ENCODE peak calls at places on chromosomes 1 and 21, in ten cellular contexts. One of them, this sample, is unnamed.

GRCh38 chr1:22709891-22710687 is 550 bp upstream of the EPHB2 start:
- DNase-seq in adrenal gland: peak
- DNase-seq in fibroblast of pulmonary artery: peak
- DNase-seq in brain microvascular endothelial cell: peak
- DNase-seq in HFF-Myc: no peak
- DNase-seq in fibroblast of the aortic adventitia: peak
- DNase-seq in heart right ventricle: peak
- DNase-seq in AG10803: peak
- DNase-seq in lower leg skin: no peak
- DNase-seq in fibroblast of lung: peak
- DNase-seq in this sample: no peak

GRCh38 chr1:115379943-115380342 is 41.9 kb upstream of the NGF start:
- DNase-seq in fibroblast of lung: no peak
- DNase-seq in brain microvascular endothelial cell: no peak
- DNase-seq in lower leg skin: no peak
- DNase-seq in fibroblast of the aortic adventitia: no peak
- DNase-seq in heart right ventricle: no peak
- DNase-seq in AG10803: no peak
- DNase-seq in adrenal gland: no peak
- DNase-seq in fibroblast of pulmonary artery: no peak
- DNase-seq in HFF-Myc: no peak
- DNase-seq in this sample: no peak

GRCh38 chr21:35395728-35396127 is 346.6 kb upstream of the RUNX1 start:
- DNase-seq in AG10803: no peak
- DNase-seq in adrenal gland: no peak
- DNase-seq in lower leg skin: no peak
- DNase-seq in fibroblast of the aortic adventitia: peak
- DNase-seq in heart right ventricle: no peak
- DNase-seq in HFF-Myc: no peak
- DNase-seq in brain microvascular endothelial cell: no peak
- DNase-seq in fibroblast of pulmonary artery: peak
- DNase-seq in fibroblast of lung: no peak
- DNase-seq in this sample: no peak

GRCh38 chr1:28470146-28470545 is 35.7 kb upstream of the RCC1 start:
- DNase-seq in adrenal gland: no peak
- DNase-seq in fibroblast of lung: no peak
- DNase-seq in HFF-Myc: no peak
- DNase-seq in fibroblast of pulmonary artery: no peak
- DNase-seq in AG10803: no peak
- DNase-seq in lower leg skin: no peak
- DNase-seq in heart right ventricle: no peak
- DNase-seq in brain microvascular endothelial cell: no peak
- DNase-seq in fibroblast of the aortic adventitia: no peak
- DNase-seq in this sample: no peak

GRCh38 chr1:226365831-226366231 is 42.1 kb downstream of the PARP1 start:
- DNase-seq in fibroblast of lung: peak
- DNase-seq in AG10803: peak
- DNase-seq in fibroblast of the aortic adventitia: peak
- DNase-seq in HFF-Myc: no peak
- DNase-seq in lower leg skin: no peak
- DNase-seq in fibroblast of pulmonary artery: peak
- DNase-seq in adrenal gland: no peak
- DNase-seq in brain microvascular endothelial cell: peak
- DNase-seq in heart right ventricle: no peak
- DNase-seq in this sample: no peak

GRCh38 chr1:78005755-78006154 is 1.0 kb downstream of the DNAJB4 start:
- DNase-seq in fibroblast of the aortic adventitia: peak
- DNase-seq in adrenal gland: peak
- DNase-seq in AG10803: peak
- DNase-seq in lower leg skin: no peak
- DNase-seq in fibroblast of pulmonary artery: peak
- DNase-seq in fibroblast of lung: peak
- DNase-seq in brain microvascular endothelial cell: peak
- DNase-seq in HFF-Myc: peak
- DNase-seq in heart right ventricle: no peak
- DNase-seq in this sample: peak

GRCh38 chr1:30788580-30789387 is 31.2 kb upstream of the LAPTM5 start:
- DNase-seq in adrenal gland: peak
- DNase-seq in brain microvascular endothelial cell: no peak
- DNase-seq in fibroblast of lung: no peak
- DNase-seq in lower leg skin: no peak
- DNase-seq in heart right ventricle: no peak
- DNase-seq in HFF-Myc: no peak
- DNase-seq in fibroblast of pulmonary artery: peak
- DNase-seq in AG10803: no peak
- DNase-seq in fibroblast of the aortic adventitia: no peak
- DNase-seq in this sample: no peak

GRCh38 chr1:160996195-160996594 is 24.8 kb downstream of the F11R start:
- DNase-seq in adrenal gland: no peak
- DNase-seq in fibroblast of the aortic adventitia: peak
- DNase-seq in AG10803: peak
- DNase-seq in heart right ventricle: no peak
- DNase-seq in fibroblast of lung: no peak
- DNase-seq in brain microvascular endothelial cell: peak
- DNase-seq in fibroblast of pulmonary artery: peak
- DNase-seq in HFF-Myc: no peak
- DNase-seq in lower leg skin: no peak
- DNase-seq in this sample: no peak

GRCh38 chr1:43587001-43587400 is 56.3 kb downstream of the PTPRF start:
- DNase-seq in heart right ventricle: no peak
- DNase-seq in brain microvascular endothelial cell: no peak
- DNase-seq in HFF-Myc: no peak
- DNase-seq in adrenal gland: no peak
- DNase-seq in lower leg skin: no peak
- DNase-seq in fibroblast of the aortic adventitia: no peak
- DNase-seq in AG10803: no peak
- DNase-seq in fibroblast of pulmonary artery: no peak
- DNase-seq in fibroblast of lung: no peak
- DNase-seq in this sample: no peak

GRCh38 chr1:77900687-77901293 is 12.4 kb downstream of the NEXN start:
- DNase-seq in fibroblast of lung: peak
- DNase-seq in brain microvascular endothelial cell: peak
- DNase-seq in adrenal gland: no peak
- DNase-seq in lower leg skin: no peak
- DNase-seq in HFF-Myc: no peak
- DNase-seq in fibroblast of the aortic adventitia: peak
- DNase-seq in AG10803: peak
- DNase-seq in fibroblast of pulmonary artery: peak
- DNase-seq in heart right ventricle: no peak
- DNase-seq in this sample: peak

GRCh38 chr1:175572932-175573871 is 170.2 kb downstream of the TNR start:
- DNase-seq in HFF-Myc: no peak
- DNase-seq in adrenal gland: no peak
- DNase-seq in AG10803: no peak
- DNase-seq in fibroblast of lung: no peak
- DNase-seq in brain microvascular endothelial cell: no peak
- DNase-seq in fibroblast of pulmonary artery: no peak
- DNase-seq in fibroblast of the aortic adventitia: no peak
- DNase-seq in lower leg skin: no peak
- DNase-seq in heart right ventricle: no peak
- DNase-seq in this sample: no peak

GRCh38 chr1:7292033-7292681 is 478.9 kb upstream of the VAMP3 start:
- DNase-seq in AG10803: no peak
- DNase-seq in lower leg skin: no peak
- DNase-seq in brain microvascular endothelial cell: no peak
- DNase-seq in fibroblast of the aortic adventitia: peak
- DNase-seq in heart right ventricle: no peak
- DNase-seq in HFF-Myc: no peak
- DNase-seq in fibroblast of lung: no peak
- DNase-seq in adrenal gland: no peak
- DNase-seq in fibroblast of pulmonary artery: no peak
- DNase-seq in this sample: no peak

GRCh38 chr1:2311184-2312032 is 79.9 kb downstream of the MORN1 start:
- DNase-seq in fibroblast of pulmonary artery: peak
- DNase-seq in lower leg skin: no peak
- DNase-seq in heart right ventricle: peak
- DNase-seq in fibroblast of lung: peak
- DNase-seq in AG10803: peak
- DNase-seq in adrenal gland: no peak
- DNase-seq in fibroblast of the aortic adventitia: peak
- DNase-seq in HFF-Myc: no peak
- DNase-seq in brain microvascular endothelial cell: peak
- DNase-seq in this sample: no peak

GRCh38 chr1:208511242-208511860 is 267.2 kb upstream of the PLXNA2 start:
- DNase-seq in fibroblast of the aortic adventitia: no peak
- DNase-seq in brain microvascular endothelial cell: no peak
- DNase-seq in HFF-Myc: no peak
- DNase-seq in adrenal gland: no peak
- DNase-seq in fibroblast of lung: no peak
- DNase-seq in AG10803: no peak
- DNase-seq in heart right ventricle: no peak
- DNase-seq in lower leg skin: no peak
- DNase-seq in fibroblast of pulmonary artery: no peak
- DNase-seq in this sample: no peak

GRCh38 chr1:167374014-167374413 is 144.3 kb downstream of the CD247 start:
- DNase-seq in fibroblast of pulmonary artery: no peak
- DNase-seq in lower leg skin: peak
- DNase-seq in fibroblast of the aortic adventitia: no peak
- DNase-seq in adrenal gland: no peak
- DNase-seq in fibroblast of lung: no peak
- DNase-seq in brain microvascular endothelial cell: no peak
- DNase-seq in AG10803: no peak
- DNase-seq in HFF-Myc: no peak
- DNase-seq in heart right ventricle: no peak
- DNase-seq in this sample: no peak

GRCh38 chr1:200880212-200880611 is 7.4 kb downstream of the GPR25 start:
- DNase-seq in brain microvascular endothelial cell: no peak
- DNase-seq in fibroblast of pulmonary artery: no peak
- DNase-seq in lower leg skin: peak
- DNase-seq in fibroblast of the aortic adventitia: no peak
- DNase-seq in HFF-Myc: no peak
- DNase-seq in adrenal gland: peak
- DNase-seq in AG10803: no peak
- DNase-seq in heart right ventricle: no peak
- DNase-seq in fibroblast of lung: no peak
- DNase-seq in this sample: no peak

GRCh38 chr1:19074361-19074901 is 118.0 kb upstream of the IFFO2 start:
- DNase-seq in fibroblast of the aortic adventitia: no peak
- DNase-seq in heart right ventricle: no peak
- DNase-seq in fibroblast of pulmonary artery: no peak
- DNase-seq in HFF-Myc: no peak
- DNase-seq in brain microvascular endothelial cell: no peak
- DNase-seq in AG10803: no peak
- DNase-seq in adrenal gland: no peak
- DNase-seq in lower leg skin: no peak
- DNase-seq in fibroblast of lung: no peak
- DNase-seq in this sample: no peak

GRCh38 chr1:92820551-92820950 is 11.3 kb upstream of the RPL5 start:
- DNase-seq in adrenal gland: no peak
- DNase-seq in fibroblast of the aortic adventitia: no peak
- DNase-seq in fibroblast of lung: no peak
- DNase-seq in heart right ventricle: no peak
- DNase-seq in HFF-Myc: no peak
- DNase-seq in AG10803: no peak
- DNase-seq in fibroblast of pulmonary artery: no peak
- DNase-seq in brain microvascular endothelial cell: peak
- DNase-seq in lower leg skin: no peak
- DNase-seq in this sample: no peak

GRCh38 chr1:5620997-5621396 is 371.2 kb downstream of the NPHP4 start:
- DNase-seq in brain microvascular endothelial cell: no peak
- DNase-seq in AG10803: no peak
- DNase-seq in lower leg skin: no peak
- DNase-seq in heart right ventricle: no peak
- DNase-seq in fibroblast of lung: no peak
- DNase-seq in HFF-Myc: no peak
- DNase-seq in fibroblast of pulmonary artery: no peak
- DNase-seq in fibroblast of the aortic adventitia: no peak
- DNase-seq in adrenal gland: no peak
- DNase-seq in this sample: no peak

GRCh38 chr1:113982955-113983742 is 3.9 kb downstream of the OLFML3 start:
- DNase-seq in fibroblast of pulmonary artery: no peak
- DNase-seq in adrenal gland: no peak
- DNase-seq in brain microvascular endothelial cell: no peak
- DNase-seq in HFF-Myc: no peak
- DNase-seq in lower leg skin: no peak
- DNase-seq in heart right ventricle: no peak
- DNase-seq in fibroblast of the aortic adventitia: no peak
- DNase-seq in fibroblast of lung: no peak
- DNase-seq in AG10803: no peak
- DNase-seq in this sample: no peak
- H3K4me3 ChIP-seq in fibroblast of pulmonary artery: peak
- H3K4me3 ChIP-seq in adrenal gland: no peak
- H3K4me3 ChIP-seq in brain microvascular endothelial cell: no peak
- H3K4me3 ChIP-seq in HFF-Myc: peak
- H3K4me3 ChIP-seq in lower leg skin: no peak
- H3K4me3 ChIP-seq in heart right ventricle: peak
- H3K4me3 ChIP-seq in fibroblast of the aortic adventitia: peak
- H3K4me3 ChIP-seq in fibroblast of lung: peak
- H3K4me3 ChIP-seq in AG10803: peak
- H3K4me3 ChIP-seq in this sample: peak

GRCh38 chr1:76377247-76377646 is 302.7 kb downstream of the ST6GALNAC3 start:
- DNase-seq in fibroblast of pulmonary artery: no peak
- DNase-seq in AG10803: no peak
- DNase-seq in fibroblast of lung: no peak
- DNase-seq in fibroblast of the aortic adventitia: no peak
- DNase-seq in brain microvascular endothelial cell: no peak
- DNase-seq in lower leg skin: no peak
- DNase-seq in adrenal gland: no peak
- DNase-seq in HFF-Myc: no peak
- DNase-seq in heart right ventricle: no peak
- DNase-seq in this sample: no peak
- H3K4me3 ChIP-seq in fibroblast of pulmonary artery: no peak
- H3K4me3 ChIP-seq in AG10803: no peak
- H3K4me3 ChIP-seq in fibroblast of lung: no peak
- H3K4me3 ChIP-seq in fibroblast of the aortic adventitia: no peak
- H3K4me3 ChIP-seq in brain microvascular endothelial cell: no peak
- H3K4me3 ChIP-seq in lower leg skin: no peak
- H3K4me3 ChIP-seq in adrenal gland: no peak
- H3K4me3 ChIP-seq in HFF-Myc: no peak
- H3K4me3 ChIP-seq in heart right ventricle: no peak
- H3K4me3 ChIP-seq in this sample: no peak

DNA sequence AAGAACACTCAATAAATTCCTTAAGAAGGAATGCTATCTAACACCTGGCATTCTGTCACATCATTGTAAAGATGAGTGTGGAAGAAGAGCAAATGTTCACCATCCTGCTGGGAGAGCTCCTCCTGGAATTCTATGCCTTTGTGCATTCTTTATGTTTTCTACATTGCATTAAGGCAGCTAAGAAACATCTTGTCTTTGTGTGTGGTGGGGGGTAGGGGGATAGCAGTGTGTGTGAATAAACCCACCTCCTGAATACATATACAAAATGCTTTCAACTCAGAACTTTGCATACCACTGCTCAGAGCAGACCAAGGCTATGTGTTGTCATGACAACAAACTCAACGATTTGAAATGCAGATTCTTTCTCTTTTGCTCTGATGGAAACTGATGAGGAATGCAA is 193.6 kb upstream of the KAZN start:
- DNase-seq in fibroblast of the aortic adventitia: no peak
- DNase-seq in HFF-Myc: no peak
- DNase-seq in fibroblast of pulmonary artery: no peak
- DNase-seq in AG10803: no peak
- DNase-seq in heart right ventricle: no peak
- DNase-seq in lower leg skin: no peak
- DNase-seq in fibroblast of lung: no peak
- DNase-seq in adrenal gland: no peak
- DNase-seq in brain microvascular endothelial cell: no peak
- DNase-seq in this sample: no peak
- H3K4me3 ChIP-seq in fibroblast of the aortic adventitia: no peak
- H3K4me3 ChIP-seq in HFF-Myc: no peak
- H3K4me3 ChIP-seq in fibroblast of pulmonary artery: no peak
- H3K4me3 ChIP-seq in AG10803: no peak
- H3K4me3 ChIP-seq in heart right ventricle: no peak
- H3K4me3 ChIP-seq in lower leg skin: no peak
- H3K4me3 ChIP-seq in fibroblast of lung: no peak
- H3K4me3 ChIP-seq in adrenal gland: no peak
- H3K4me3 ChIP-seq in brain microvascular endothelial cell: no peak
- H3K4me3 ChIP-seq in this sample: no peak

GRCh38 chr1:171480035-171480434 is 5.3 kb upstream of the PRRC2C start:
- DNase-seq in AG10803: no peak
- DNase-seq in HFF-Myc: no peak
- DNase-seq in fibroblast of pulmonary artery: no peak
- DNase-seq in heart right ventricle: no peak
- DNase-seq in adrenal gland: no peak
- DNase-seq in fibroblast of the aortic adventitia: no peak
- DNase-seq in fibroblast of lung: no peak
- DNase-seq in brain microvascular endothelial cell: no peak
- DNase-seq in lower leg skin: no peak
- DNase-seq in this sample: no peak
- H3K4me3 ChIP-seq in AG10803: no peak
- H3K4me3 ChIP-seq in HFF-Myc: no peak
- H3K4me3 ChIP-seq in fibroblast of pulmonary artery: no peak
- H3K4me3 ChIP-seq in heart right ventricle: no peak
- H3K4me3 ChIP-seq in adrenal gland: no peak
- H3K4me3 ChIP-seq in fibroblast of the aortic adventitia: no peak
- H3K4me3 ChIP-seq in fibroblast of lung: no peak
- H3K4me3 ChIP-seq in brain microvascular endothelial cell: no peak
- H3K4me3 ChIP-seq in lower leg skin: no peak
- H3K4me3 ChIP-seq in this sample: no peak